ENCODE peak calls at places on chromosomes 6 and 20, in ten cellular contexts. One of them, this sample, is unnamed.

GRCh38 chr6:142014515-142014914 is 118.2 kb upstream of the GJE1 start:
- DNase-seq in C1 segment of cervical spinal cord: no peak
- DNase-seq in endothelial cell of umbilical vein: peak; percentile 79
- DNase-seq in CD4-positive, alpha-beta memory T cell: no peak
- DNase-seq in nephron progenitor cell: no peak
- DNase-seq in effector memory CD4-positive, alpha-beta T cell: no peak
- DNase-seq in kidney glomerular epithelial cell: peak; percentile 82
- DNase-seq in GM23248: peak; percentile 93
- DNase-seq in uterus: no peak
- DNase-seq in colonic mucosa: no peak
- DNase-seq in this sample: no peak

GRCh38 chr20:40739841-40740240 is 50.8 kb upstream of the MAFB start:
- DNase-seq in C1 segment of cervical spinal cord: no peak
- DNase-seq in endothelial cell of umbilical vein: no peak
- DNase-seq in CD4-positive, alpha-beta memory T cell: no peak
- DNase-seq in nephron progenitor cell: no peak
- DNase-seq in effector memory CD4-positive, alpha-beta T cell: no peak
- DNase-seq in kidney glomerular epithelial cell: no peak
- DNase-seq in GM23248: no peak
- DNase-seq in uterus: no peak
- DNase-seq in colonic mucosa: no peak
- DNase-seq in this sample: no peak

GRCh38 chr6:39088331-39088730 is 26.7 kb downstream of the SAYSD1 start:
- DNase-seq in C1 segment of cervical spinal cord: no peak
- DNase-seq in endothelial cell of umbilical vein: peak; percentile 37
- DNase-seq in CD4-positive, alpha-beta memory T cell: no peak
- DNase-seq in nephron progenitor cell: peak; percentile 56
- DNase-seq in effector memory CD4-positive, alpha-beta T cell: no peak
- DNase-seq in kidney glomerular epithelial cell: peak; percentile 14
- DNase-seq in GM23248: peak; percentile 62
- DNase-seq in uterus: no peak
- DNase-seq in colonic mucosa: no peak
- DNase-seq in this sample: peak; percentile 25

GRCh38 chr20:50919567-50919966 is 11.7 kb downstream of the ADNP start:
- DNase-seq in C1 segment of cervical spinal cord: no peak
- DNase-seq in endothelial cell of umbilical vein: no peak
- DNase-seq in CD4-positive, alpha-beta memory T cell: no peak
- DNase-seq in nephron progenitor cell: no peak
- DNase-seq in effector memory CD4-positive, alpha-beta T cell: no peak
- DNase-seq in kidney glomerular epithelial cell: peak; percentile 25
- DNase-seq in GM23248: peak; percentile 89
- DNase-seq in uterus: peak; percentile 71
- DNase-seq in colonic mucosa: no peak
- DNase-seq in this sample: no peak

GRCh38 chr6:106731843-106732160 is 102.4 kb downstream of the QRSL1 start:
- DNase-seq in C1 segment of cervical spinal cord: no peak
- DNase-seq in endothelial cell of umbilical vein: no peak
- DNase-seq in CD4-positive, alpha-beta memory T cell: no peak
- DNase-seq in nephron progenitor cell: no peak
- DNase-seq in effector memory CD4-positive, alpha-beta T cell: no peak
- DNase-seq in kidney glomerular epithelial cell: no peak
- DNase-seq in GM23248: no peak
- DNase-seq in uterus: no peak
- DNase-seq in colonic mucosa: no peak
- DNase-seq in this sample: no peak

GRCh38 chr6:9516207-9516606 is 898.7 kb downstream of the TFAP2A start:
- DNase-seq in C1 segment of cervical spinal cord: no peak
- DNase-seq in endothelial cell of umbilical vein: no peak
- DNase-seq in CD4-positive, alpha-beta memory T cell: no peak
- DNase-seq in nephron progenitor cell: peak; percentile 7
- DNase-seq in effector memory CD4-positive, alpha-beta T cell: no peak
- DNase-seq in kidney glomerular epithelial cell: peak; percentile 94
- DNase-seq in GM23248: peak; percentile 82
- DNase-seq in uterus: no peak
- DNase-seq in colonic mucosa: no peak
- DNase-seq in this sample: no peak

GRCh38 chr6:14100098-14100497 is 17.5 kb upstream of the CD83 start:
- DNase-seq in C1 segment of cervical spinal cord: no peak
- DNase-seq in endothelial cell of umbilical vein: no peak
- DNase-seq in CD4-positive, alpha-beta memory T cell: no peak
- DNase-seq in nephron progenitor cell: no peak
- DNase-seq in effector memory CD4-positive, alpha-beta T cell: no peak
- DNase-seq in kidney glomerular epithelial cell: no peak
- DNase-seq in GM23248: no peak
- DNase-seq in uterus: no peak
- DNase-seq in colonic mucosa: no peak
- DNase-seq in this sample: no peak

GRCh38 chr6:73461537-73462350 is at the start of gene MTO1:
- DNase-seq in C1 segment of cervical spinal cord: peak; percentile 74
- DNase-seq in endothelial cell of umbilical vein: peak; percentile 90
- DNase-seq in CD4-positive, alpha-beta memory T cell: peak; percentile 84
- DNase-seq in nephron progenitor cell: peak; percentile 71
- DNase-seq in effector memory CD4-positive, alpha-beta T cell: peak; percentile 74
- DNase-seq in kidney glomerular epithelial cell: peak; percentile 79
- DNase-seq in GM23248: peak; percentile 99
- DNase-seq in uterus: peak; percentile 82
- DNase-seq in colonic mucosa: peak; percentile 96
- DNase-seq in this sample: peak; percentile 41

GRCh38 chr20:23782366-23782983 is 31.7 kb upstream of the CST1 start:
- DNase-seq in C1 segment of cervical spinal cord: no peak
- DNase-seq in endothelial cell of umbilical vein: peak; percentile 29
- DNase-seq in CD4-positive, alpha-beta memory T cell: no peak
- DNase-seq in nephron progenitor cell: peak; percentile 29
- DNase-seq in effector memory CD4-positive, alpha-beta T cell: no peak
- DNase-seq in kidney glomerular epithelial cell: peak; percentile 26
- DNase-seq in GM23248: peak; percentile 49
- DNase-seq in uterus: no peak
- DNase-seq in colonic mucosa: no peak
- DNase-seq in this sample: no peak

GRCh38 chr6:36224918-36225461 is 28.4 kb downstream of the BRPF3 start:
- DNase-seq in C1 segment of cervical spinal cord: no peak
- DNase-seq in endothelial cell of umbilical vein: peak; percentile 48
- DNase-seq in CD4-positive, alpha-beta memory T cell: no peak
- DNase-seq in nephron progenitor cell: no peak
- DNase-seq in effector memory CD4-positive, alpha-beta T cell: no peak
- DNase-seq in kidney glomerular epithelial cell: no peak
- DNase-seq in GM23248: no peak
- DNase-seq in uterus: no peak
- DNase-seq in colonic mucosa: no peak
- DNase-seq in this sample: no peak